ENCODE peak calls at places on chromosomes 5 and 9, in eight cellular contexts. F, C, D, M, V, X, L and T are unnamed samples.
A peak's percentile ranks its signal among the peaks of the same experiment; 100 is the strongest.

GRCh38 chr5:38319486-38319885 is 61.1 kb downstream of the EGFLAM start:
- DNase-seq in F (no peak), C (no peak), D (no peak), M (no peak), V (no peak), X (no peak), L (no peak), T (no peak)

GRCh38 chr9:121634800-121635261 is 16.6 kb upstream of the DAB2IP start:
- DNase-seq in F (no peak), C (no peak), D (peak; percentile 24), M (peak; percentile 72), V (no peak), X (no peak), L (no peak), T (no peak)

GRCh38 chr9:124016152-124017063 is 4.8 kb downstream of the LHX2 start:
- DNase-seq in F (no peak), C (no peak), D (no peak), M (no peak), V (no peak), X (no peak), L (no peak), T (no peak)

GRCh38 chr9:73269430-73270101 is 117.9 kb downstream of the ANXA1 start:
- DNase-seq in F (no peak), C (peak; percentile 10), D (no peak), M (no peak), V (peak; percentile 6), X (no peak), L (no peak), T (peak; percentile 17)

GRCh38 chr5:54491326-54491725 is 26.2 kb upstream of the SNX18 start:
- DNase-seq in F (no peak), C (no peak), D (no peak), M (no peak), V (no peak), X (no peak), L (no peak), T (peak; percentile 18)

GRCh38 chr5:5658226-5658625 is 235.7 kb downstream of the ICE1 start:
- DNase-seq in F (no peak), C (peak; percentile 32), D (no peak), M (no peak), V (no peak), X (no peak), L (no peak), T (peak; percentile 20)

GRCh38 chr5:65055938-65056337 is 287.2 kb downstream of the CWC27 start:
- DNase-seq in F (no peak), C (no peak), D (no peak), M (no peak), V (no peak), X (no peak), L (no peak), T (no peak)

GRCh38 chr9:96294146-96294545 is 7.8 kb downstream of the HSD17B3 start:
- DNase-seq in F (no peak), C (no peak), D (no peak), M (no peak), V (no peak), X (no peak), L (no peak), T (no peak)

DNA sequence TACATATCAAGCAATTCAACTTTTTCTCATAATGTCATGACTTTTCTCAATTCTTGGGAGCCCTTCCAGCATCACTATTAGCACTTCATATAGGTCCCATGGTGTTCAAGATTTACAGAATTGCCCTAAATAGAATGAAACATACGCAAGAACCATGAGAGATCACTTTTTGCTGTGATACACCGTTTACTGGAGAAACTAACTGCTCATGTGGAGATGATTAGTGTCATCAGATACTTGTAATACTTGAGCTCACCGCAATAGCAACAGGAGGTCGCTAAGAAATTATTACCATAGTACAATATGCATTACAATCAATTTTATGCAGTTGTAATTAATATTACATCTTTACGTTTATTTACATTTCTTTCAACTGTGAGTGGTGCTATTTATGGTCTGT is 4.8 kb upstream of the PCSK5 start:
- DNase-seq in F (no peak), C (no peak), D (no peak), M (no peak), V (no peak), X (no peak), L (no peak), T (no peak)
- TF ChIP-seq CTCF in F (no peak), C (no peak), D (no peak), M (no peak), V (no peak), X (no peak), L (no peak), T (no peak)

GRCh38 chr5:172941067-172941516 is 18.1 kb upstream of the RPL26L1 start:
- DNase-seq in F (no peak), C (no peak), D (no peak), M (no peak), V (no peak), X (no peak), L (no peak), T (no peak)

GRCh38 chr5:172939045-172939444 is 20.2 kb upstream of the RPL26L1 start:
- DNase-seq in F (no peak), C (no peak), D (peak; percentile 37), M (peak; percentile 58), V (peak; percentile 26), X (no peak), L (no peak), T (peak; percentile 58)

GRCh38 chr5:172942556-172942955 is 16.7 kb upstream of the RPL26L1 start:
- DNase-seq in F (no peak), C (no peak), D (no peak), M (no peak), V (no peak), X (no peak), L (no peak), T (no peak)

GRCh38 chr5:172940242-172941066 is 18.8 kb upstream of the RPL26L1 start:
- DNase-seq in F (peak; percentile 77), C (no peak), D (no peak), M (no peak), V (no peak), X (no peak), L (no peak), T (no peak)

DNA sequence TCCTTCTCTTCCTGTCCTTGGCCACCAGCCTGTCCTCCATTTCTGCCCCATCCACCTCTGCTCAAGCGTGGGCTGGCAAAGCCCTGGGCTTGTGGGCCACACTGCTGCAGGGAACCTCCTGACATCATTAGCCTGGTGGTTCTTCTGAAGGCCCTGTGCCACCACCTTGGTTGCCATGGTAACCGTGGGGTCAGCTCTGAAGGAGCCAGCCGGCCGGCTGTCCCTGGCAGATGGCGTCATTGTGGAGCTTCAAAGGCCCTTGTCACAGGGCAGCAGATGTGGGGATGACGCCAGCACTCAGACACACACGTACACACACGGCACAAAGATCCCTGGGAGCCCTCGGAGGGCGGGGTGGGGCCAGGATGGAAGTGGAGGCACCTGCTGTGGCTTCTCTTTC is 19.7 kb upstream of the RPL26L1 start:
- DNase-seq in F (no peak), C (no peak), D (no peak), M (no peak), V (no peak), X (no peak), L (no peak), T (no peak)
- TF ChIP-seq CTCF in F (no peak), C (no peak), D (no peak), M (no peak), V (no peak), X (no peak), L (no peak), T (no peak)

GRCh38 chr5:132736853-132737833 is at the start of gene KIF3A:
- DNase-seq in F (peak; percentile 99), C (peak; percentile 83), D (peak; percentile 99), M (peak; percentile 97), V (peak; percentile 95), X (peak; percentile 92), L (peak; percentile 99), T (peak; percentile 93)
- TF ChIP-seq CTCF in F (peak; percentile 17), C (no peak), D (no peak), M (no peak), V (no peak), X (no peak), L (peak; percentile 32), T (peak; percentile 49)

DNA sequence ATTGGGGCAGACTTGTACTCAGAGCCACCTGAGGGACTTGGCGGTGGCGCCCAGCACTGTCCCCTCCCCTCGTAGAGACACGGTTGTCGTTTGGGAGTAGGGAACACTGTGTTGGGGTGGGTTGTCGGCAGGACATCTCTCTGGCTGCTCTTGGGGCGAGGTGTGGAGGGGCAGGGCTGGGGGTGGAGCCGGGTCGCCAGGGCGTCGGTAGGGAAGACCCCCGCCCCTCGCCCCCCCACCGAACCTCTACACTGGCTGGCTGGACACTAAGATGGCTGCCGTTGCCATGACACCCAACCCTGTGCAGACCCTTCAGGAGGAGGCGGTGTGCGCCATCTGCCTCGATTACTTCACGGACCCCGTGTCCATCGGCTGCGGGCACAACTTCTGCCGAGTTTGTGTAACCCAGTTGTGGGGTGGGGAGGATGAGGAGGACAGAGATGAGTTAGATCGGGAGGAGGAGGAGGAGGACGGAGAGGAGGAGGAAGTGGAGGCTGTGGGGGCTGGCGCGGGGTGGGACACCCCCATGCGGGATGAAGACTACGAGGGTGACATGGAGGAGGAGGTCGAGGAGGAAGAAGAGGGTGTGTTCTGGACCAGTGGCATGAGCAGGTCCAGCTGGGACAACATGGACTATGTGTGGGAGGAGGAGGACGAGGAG is 778 bp downstream of the TRIM41 start:
- DNase-seq in F (peak; percentile 83), C (peak; percentile 32), D (peak; percentile 78), M (peak; percentile 72), V (no peak), X (no peak), L (no peak), T (no peak)
- TF ChIP-seq CTCF in F (no peak), C (no peak), D (no peak), M (no peak), V (no peak), X (no peak), L (no peak), T (no peak)

GRCh38 chr5:1344975-1345838 is at the start of gene CLPTM1L:
- DNase-seq in F (peak; percentile 92), C (peak; percentile 65), D (peak; percentile 91), M (peak; percentile 76), V (peak; percentile 61), X (peak; percentile 55), L (peak; percentile 84), T (peak; percentile 68)
- TF ChIP-seq CTCF in F (no peak), C (no peak), D (no peak), M (no peak), V (no peak), X (no peak), L (no peak), T (peak; percentile 15)

GRCh38 chr9:75601280-75601679 is 289.2 kb upstream of the PCSK5 start:
- DNase-seq in F (no peak), C (no peak), D (no peak), M (no peak), V (no peak), X (no peak), L (no peak), T (no peak)
- TF ChIP-seq CTCF in F (no peak), C (no peak), D (no peak), M (no peak), V (no peak), X (no peak), L (no peak), T (no peak)

GRCh38 chr5:102554092-102554491 is 55.3 kb upstream of the SLCO6A1 start:
- DNase-seq in F (no peak), C (peak; percentile 30), D (no peak), M (no peak), V (no peak), X (no peak), L (no peak), T (no peak)
- TF ChIP-seq CTCF in F (no peak), C (no peak), D (no peak), M (no peak), V (no peak), X (no peak), L (no peak), T (no peak)